ENCODE peak calls at places on chromosomes 7 and 10, in six cellular contexts. N is body of pancreas, C is ovary, S is hepatocyte, L is brain microvascular endothelial cell, U is A673. D is an unnamed sample.

GRCh38 chr10:58488921-58489320 is 23.8 kb upstream of the BICC1 start:
- DNase-seq in N (no peak), C (no peak), S (no peak), L (no peak), U (peak; percentile 52), D (peak; percentile 12)

GRCh38 chr7:53315986-53316385 is 280.6 kb downstream of the POM121L12 start:
- DNase-seq in N (no peak), C (no peak), S (no peak), L (no peak), U (no peak), D (no peak)

GRCh38 chr7:3092468-3092867 is 48.8 kb upstream of the CARD11 start:
- DNase-seq in N (peak; percentile 46), C (no peak), S (no peak), L (peak; percentile 27), U (no peak), D (no peak)

GRCh38 chr7:80393786-80394185 is 118.1 kb downstream of the GNAT3 start:
- DNase-seq in N (no peak), C (no peak), S (no peak), L (no peak), U (no peak), D (no peak)

GRCh38 chr7:30171753-30172447 is 37.1 kb downstream of the MTURN start:
- DNase-seq in N (no peak), C (no peak), S (no peak), L (peak; percentile 22), U (no peak), D (peak; percentile 56)

GRCh38 chr10:90777614-90778013 is 80.2 kb downstream of the HTR7 start:
- DNase-seq in N (peak; percentile 42), C (no peak), S (no peak), L (no peak), U (no peak), D (no peak)

GRCh38 chr7:585873-586272 is 66.2 kb upstream of the PDGFA start:
- DNase-seq in N (no peak), C (no peak), S (no peak), L (no peak), U (no peak), D (no peak)

GRCh38 chr10:104989880-104990279 is 348.8 kb downstream of the SORCS3 start:
- DNase-seq in N (no peak), C (no peak), S (no peak), L (no peak), U (no peak), D (no peak)

GRCh38 chr7:45000096-45001032 is at the start of gene CCM2:
- DNase-seq in N (peak; percentile 58), C (no peak), S (peak; percentile 63), L (no peak), U (no peak), D (no peak)

GRCh38 chr10:78925275-78925674 is 143.5 kb upstream of the ZMIZ1 start:
- DNase-seq in N (no peak), C (no peak), S (no peak), L (no peak), U (no peak), D (no peak)

GRCh38 chr7:140625908-140626868 is 14.4 kb downstream of the DENND2A start:
- DNase-seq in N (peak; percentile 67), C (peak; percentile 98), S (peak; percentile 86), L (peak; percentile 85), U (peak; percentile 70), D (peak; percentile 59)

GRCh38 chr7:6416516-6417145 is 31.1 kb downstream of the DAGLB start:
- DNase-seq in N (no peak), C (no peak), S (no peak), L (no peak), U (peak; percentile 15), D (no peak)

GRCh38 chr7:44387427-44387826 is 62.0 kb upstream of the CAMK2B start:
- DNase-seq in N (no peak), C (no peak), S (no peak), L (no peak), U (no peak), D (no peak)

GRCh38 chr7:151075978-151076426 is 4.6 kb downstream of the FASTK start:
- DNase-seq in N (no peak), C (peak; percentile 32), S (no peak), L (no peak), U (no peak), D (no peak)

GRCh38 chr7:151077705-151078232 is 2.8 kb downstream of the FASTK start:
- DNase-seq in N (no peak), C (peak; percentile 19), S (no peak), L (no peak), U (no peak), D (no peak)

GRCh38 chr7:151075662-151075971 is 5.0 kb downstream of the FASTK start:
- DNase-seq in N (no peak), C (peak; percentile 19), S (no peak), L (no peak), U (no peak), D (no peak)

GRCh38 chr7:151078233-151079040 is 2.2 kb downstream of the FASTK start:
- DNase-seq in N (no peak), C (peak; percentile 28), S (peak; percentile 73), L (no peak), U (peak; percentile 50), D (no peak)

DNA sequence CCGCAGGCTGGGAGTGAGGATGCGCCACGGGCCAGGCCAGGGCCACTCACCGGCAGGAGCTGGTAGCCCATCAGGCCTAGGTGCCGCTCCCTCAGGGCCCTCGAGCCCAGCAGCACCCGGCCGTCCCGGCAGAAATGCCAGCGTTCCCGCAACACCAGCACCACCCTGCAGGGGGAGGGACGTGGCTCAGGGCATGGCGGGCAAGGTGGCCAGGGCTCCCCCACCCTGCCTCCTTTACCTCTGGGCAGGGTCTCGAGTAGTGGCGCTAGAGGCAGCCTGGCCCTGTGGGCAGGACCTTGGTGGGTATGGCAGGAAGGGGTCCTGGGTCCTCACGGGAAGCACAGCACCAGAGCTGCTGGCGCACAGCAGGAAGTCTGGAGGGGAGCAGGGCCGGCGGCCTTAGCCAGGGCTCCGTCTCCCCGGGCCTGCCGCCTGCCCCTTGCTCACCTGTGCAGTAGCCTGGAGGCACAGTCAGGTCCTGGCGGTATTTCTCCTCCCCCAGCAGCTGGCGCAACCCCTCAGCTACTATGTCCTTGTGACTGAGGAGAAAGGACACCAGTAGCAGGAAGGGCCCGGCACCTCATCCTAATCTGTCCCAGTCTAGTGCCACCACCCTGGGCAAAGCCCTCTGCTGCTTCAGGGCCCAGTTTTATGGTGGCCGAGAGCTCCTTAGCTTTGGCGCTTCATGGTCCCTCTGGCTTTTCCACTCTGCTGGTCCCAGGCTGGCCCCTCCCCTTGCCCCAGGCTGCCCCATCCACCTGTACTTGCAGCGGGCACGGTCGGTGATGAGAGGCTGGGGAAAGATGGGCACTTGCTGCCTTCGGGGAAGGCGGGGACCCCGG is 3.5 kb downstream of the FASTK start:
- DNase-seq in N (no peak), C (peak; percentile 34), S (no peak), L (no peak), U (no peak), D (no peak)
- TF ChIP-seq CTCF in N (no peak), C (no peak), S (peak; percentile 10), L (peak; percentile 68), U (peak; percentile 49), D (peak; percentile 15)

GRCh38 chr7:157276731-157277562 is 59.9 kb upstream of the DNAJB6 start:
- DNase-seq in N (peak; percentile 41), C (no peak), S (no peak), L (peak; percentile 53), U (peak; percentile 85), D (no peak)
- H3K27ac ChIP-seq in N (no peak overlapping the region), C (no peak overlapping the region), S (no peak overlapping the region), L (peak overlapping the region; percentile 54), U (peak overlapping the region; percentile 7), D (peak overlapping the region; percentile 30)

GRCh38 chr10:50623299-50624153 is at the start of gene SGMS1:
- DNase-seq in N (peak; percentile 88), C (peak; percentile 88), S (peak; percentile 94), L (peak; percentile 70), U (peak; percentile 92), D (peak; percentile 69)

GRCh38 chr10:50620899-50621298 is 2.9 kb downstream of the SGMS1 start:
- DNase-seq in N (no peak), C (no peak), S (no peak), L (no peak), U (no peak), D (no peak)

GRCh38 chr10:50622497-50623298 is 1.1 kb downstream of the SGMS1 start:
- DNase-seq in N (peak; percentile 55), C (no peak), S (peak; percentile 59), L (peak; percentile 48), U (peak; percentile 39), D (peak; percentile 44)

GRCh38 chr10:50619882-50620281 is 3.9 kb downstream of the SGMS1 start:
- DNase-seq in N (no peak), C (no peak), S (no peak), L (no peak), U (no peak), D (no peak)

GRCh38 chr10:50621981-50622496 is 1.7 kb downstream of the SGMS1 start:
- DNase-seq in N (peak; percentile 95), C (peak; percentile 100), S (peak; percentile 93), L (peak; percentile 96), U (peak; percentile 62), D (peak; percentile 90)
- TF ChIP-seq CTCF in N (no peak), C (no peak), S (peak; percentile 40), L (peak; percentile 26), U (no peak), D (no peak)

GRCh38 chr10:61163403-61163802 is 219.4 kb upstream of the RHOBTB1 start:
- DNase-seq in N (no peak), C (no peak), S (no peak), L (no peak), U (no peak), D (peak; percentile 20)
- H3K27ac ChIP-seq in N (no peak overlapping the region), C (no peak overlapping the region), S (no peak overlapping the region), L (no peak overlapping the region), U (no peak overlapping the region), D (no peak overlapping the region)

GRCh38 chr7:98288064-98288823 is 6.8 kb downstream of the BRI3 start:
- DNase-seq in N (peak; percentile 62), C (no peak), S (no peak), L (no peak), U (no peak), D (no peak)

GRCh38 chr7:98287486-98287959 is 6.0 kb downstream of the BRI3 start:
- DNase-seq in N (peak; percentile 82), C (no peak), S (peak; percentile 77), L (no peak), U (no peak), D (peak; percentile 93)

GRCh38 chr7:98285132-98286092 is 3.9 kb downstream of the BRI3 start:
- DNase-seq in N (no peak), C (no peak), S (no peak), L (no peak), U (no peak), D (no peak)

GRCh38 chr7:98286093-98286525 is 4.6 kb downstream of the BRI3 start:
- DNase-seq in N (peak; percentile 85), C (peak; percentile 58), S (peak; percentile 57), L (peak; percentile 24), U (no peak), D (peak; percentile 67)

DNA sequence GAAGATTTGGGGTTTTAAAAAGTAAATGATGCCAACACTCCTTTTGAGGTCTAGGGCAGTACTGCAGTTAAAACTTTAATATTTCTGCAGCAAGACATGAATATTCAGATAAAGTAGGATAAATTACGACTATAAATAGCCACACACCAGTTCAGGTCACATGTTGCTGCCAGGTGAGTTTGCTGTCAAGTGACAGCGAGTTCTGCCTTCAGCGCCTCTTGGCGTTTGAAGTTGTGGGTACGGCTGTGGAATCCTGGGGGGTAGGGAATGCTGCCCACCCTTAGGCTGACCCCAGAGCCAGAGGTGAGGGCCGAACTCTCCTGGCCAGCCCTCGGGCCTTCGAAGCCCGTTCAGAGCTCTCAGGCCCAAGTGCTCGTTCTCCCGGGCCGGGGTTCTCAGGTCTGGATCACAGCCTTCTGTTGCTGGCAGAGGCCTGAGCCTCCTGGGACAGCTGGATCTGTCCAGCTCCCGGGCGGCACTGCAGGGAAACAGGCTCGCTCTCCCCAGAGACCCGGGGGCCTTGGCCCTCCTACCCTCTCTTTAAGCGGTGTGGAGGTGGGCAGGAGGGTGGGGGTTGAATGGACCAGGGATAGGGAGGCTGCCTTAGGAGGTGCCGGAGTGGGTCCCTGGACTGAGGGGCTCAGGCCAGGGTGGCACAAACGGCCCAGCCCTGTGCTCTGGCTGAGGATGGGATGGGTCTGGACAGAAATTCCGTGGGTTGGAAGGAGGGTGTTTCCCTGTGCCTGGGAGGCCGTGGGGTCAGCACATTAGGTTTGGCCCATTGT is 5.4 kb downstream of the BRI3 start:
- DNase-seq in N (peak; percentile 72), C (no peak), S (peak; percentile 8), L (no peak), U (no peak), D (no peak)
- TF ChIP-seq CTCF in N (no peak), C (no peak), S (no peak), L (no peak), U (no peak), D (no peak)

D was measured in RWPE1.